ENCODE peak calls at places on chromosomes 3 and 15, in six cellular contexts. M is neuronal stem cell, Y is mesendoderm, K is H9, F is trophoblast cell, X is mesenchymal stem cell. L is an unnamed sample.

GRCh38 chr15:39247574-39247973 is 333.3 kb upstream of the THBS1 start:
- DNase-seq in Y (no peak), K (no peak), M (no peak), X (no peak), F (no peak), L (peak)

GRCh38 chr3:143226678-143227291 is 107.2 kb downstream of the CHST2 start:
- DNase-seq in F (no peak), M (no peak), K (no peak), X (no peak), Y (no peak), L (no peak)

GRCh38 chr3:58441514-58442450 is 8.2 kb upstream of the PDHB start:
- DNase-seq in M (no peak), K (no peak), F (no peak), Y (peak), X (no peak), L (no peak)

GRCh38 chr3:197137741-197138140 is 108.1 kb upstream of the MELTF start:
- DNase-seq in M (no peak), Y (no peak), X (no peak), F (no peak), K (no peak), L (no peak)

GRCh38 chr15:93656041-93656440 is 567.0 kb upstream of the RGMA start:
- DNase-seq in Y (no peak), K (no peak), F (no peak), X (no peak), M (no peak), L (no peak)

GRCh38 chr3:52221563-52222318 is 3.7 kb downstream of the TLR9 start:
- DNase-seq in M (no peak), X (no peak), F (no peak), Y (no peak), K (peak), L (no peak)

GRCh38 chr3:87247086-87247781 is 20.1 kb downstream of the CHMP2B start:
- DNase-seq in X (no peak), F (no peak), Y (no peak), M (no peak), K (no peak), L (no peak)

GRCh38 chr15:98621021-98621420 is 27.3 kb upstream of the IGF1R start:
- DNase-seq in Y (no peak), K (no peak), M (no peak), F (no peak), X (no peak), L (no peak)

GRCh38 chr15:42591238-42591936 is 16.0 kb downstream of the STARD9 start:
- DNase-seq in F (no peak), X (peak), Y (peak), M (no peak), K (no peak), L (peak)

GRCh38 chr3:125055913-125056705 is at the start of gene HEG1:
- DNase-seq in Y (peak), X (peak), K (peak), M (peak), F (peak), L (peak)

GRCh38 chr3:15460891-15461524 is 33.6 kb downstream of the EAF1 start:
- DNase-seq in Y (no peak), F (no peak), M (no peak), K (no peak), X (no peak), L (no peak)

GRCh38 chr15:50148362-50148963 is 29.4 kb upstream of the ATP8B4 start:
- DNase-seq in Y (peak), K (peak), F (peak), M (peak), X (peak), L (peak)

GRCh38 chr3:124834723-124835718 is 52.1 kb downstream of the ITGB5 start:
- DNase-seq in M (no peak), X (peak), Y (peak), F (peak), K (peak), L (peak)

GRCh38 chr3:185720326-185720725 is 104.5 kb downstream of the IGF2BP2 start:
- DNase-seq in X (no peak), Y (no peak), K (no peak), F (no peak), M (no peak), L (no peak)

GRCh38 chr3:56205406-56205805 is 262.9 kb downstream of the ERC2 start:
- DNase-seq in X (no peak), F (no peak), K (no peak), Y (no peak), M (no peak), L (no peak)

GRCh38 chr3:11245827-11246662 is 26.2 kb upstream of the ATG7 start:
- DNase-seq in F (no peak), K (no peak), Y (peak), M (no peak), X (no peak), L (no peak)

DNA sequence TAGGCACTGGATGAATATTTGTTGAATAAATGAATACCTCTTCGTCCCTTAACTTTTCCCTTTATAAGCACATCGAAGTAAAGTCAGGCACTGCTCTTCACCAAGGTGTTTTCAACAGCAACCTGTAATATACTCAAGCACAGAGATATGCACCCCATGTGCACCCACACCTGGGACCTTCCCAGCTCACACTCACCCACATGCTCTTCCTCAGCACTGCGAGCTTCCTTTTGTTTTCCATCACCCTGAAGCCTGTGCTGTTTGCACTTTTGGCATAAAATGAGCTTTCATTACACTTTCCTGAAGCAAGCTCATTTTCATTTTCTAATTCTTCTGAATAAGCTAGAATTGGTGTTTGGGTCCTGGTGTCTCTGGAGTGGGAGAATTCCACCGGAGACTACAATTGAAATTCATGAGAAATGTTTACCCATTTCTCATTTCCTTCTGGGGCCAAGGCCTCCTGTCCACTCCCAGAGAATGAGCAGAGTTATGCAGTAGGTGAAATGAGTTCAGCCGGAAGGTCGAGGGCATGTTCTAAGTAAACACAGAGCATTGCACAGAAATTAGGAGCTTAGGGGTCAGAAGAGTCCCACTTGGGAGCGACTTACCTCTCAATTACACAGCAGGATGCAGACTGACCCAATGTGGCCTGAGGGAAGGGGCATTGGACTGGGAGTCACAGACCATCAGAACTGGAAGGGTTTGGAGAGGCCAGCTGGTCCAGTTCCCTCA is 15.0 kb downstream of the MASP1 start:
- DNase-seq in X (no peak), F (no peak), Y (no peak), K (no peak), M (no peak), L (no peak)
- H2AK5ac ChIP-seq in X (no peak), F (no peak), Y (no peak), K (no peak), M (peak), L (peak)

DNA sequence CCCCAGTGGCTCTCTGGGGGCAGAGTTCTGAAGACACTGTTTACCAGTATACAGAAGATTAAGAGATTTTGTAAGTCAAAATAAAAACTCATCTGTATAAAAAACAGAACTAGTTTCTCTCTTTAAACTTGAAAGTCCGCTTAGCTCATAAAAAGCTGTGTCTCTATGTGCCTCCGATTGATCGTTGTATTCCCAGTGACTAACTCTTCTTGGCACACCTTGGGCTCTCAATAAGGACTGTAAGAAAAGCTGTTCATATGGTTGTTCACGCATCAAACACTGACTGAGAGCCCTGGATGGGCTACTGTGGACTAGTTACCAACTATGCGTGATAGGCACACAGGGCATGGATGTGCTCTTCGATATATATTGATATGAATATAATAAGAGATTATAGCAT is 107.9 kb downstream of the P3H2 start:
- DNase-seq in F (no peak), Y (no peak), X (no peak), M (no peak), K (no peak), L (no peak)
- H2AK5ac ChIP-seq in F (peak), Y (peak), X (peak), M (no peak), K (no peak), L (peak)

GRCh38 chr3:42652251-42652610 is 1.3 kb upstream of the ZBTB47 start:
- DNase-seq in K (peak), M (no peak), Y (no peak), F (no peak), X (no peak), L (no peak)

GRCh38 chr3:42652611-42653302 is 740 bp upstream of the ZBTB47 start:
- DNase-seq in X (peak), M (no peak), F (peak), K (peak), Y (peak), L (peak)

GRCh38 chr3:42649783-42650182 is 3.7 kb upstream of the ZBTB47 start:
- DNase-seq in K (no peak), F (no peak), Y (no peak), X (no peak), M (no peak), L (no peak)

GRCh38 chr3:42653303-42653559 is 266 bp upstream of the ZBTB47 start:
- DNase-seq in M (no peak), F (no peak), K (no peak), X (peak), Y (no peak), L (no peak)

DNA sequence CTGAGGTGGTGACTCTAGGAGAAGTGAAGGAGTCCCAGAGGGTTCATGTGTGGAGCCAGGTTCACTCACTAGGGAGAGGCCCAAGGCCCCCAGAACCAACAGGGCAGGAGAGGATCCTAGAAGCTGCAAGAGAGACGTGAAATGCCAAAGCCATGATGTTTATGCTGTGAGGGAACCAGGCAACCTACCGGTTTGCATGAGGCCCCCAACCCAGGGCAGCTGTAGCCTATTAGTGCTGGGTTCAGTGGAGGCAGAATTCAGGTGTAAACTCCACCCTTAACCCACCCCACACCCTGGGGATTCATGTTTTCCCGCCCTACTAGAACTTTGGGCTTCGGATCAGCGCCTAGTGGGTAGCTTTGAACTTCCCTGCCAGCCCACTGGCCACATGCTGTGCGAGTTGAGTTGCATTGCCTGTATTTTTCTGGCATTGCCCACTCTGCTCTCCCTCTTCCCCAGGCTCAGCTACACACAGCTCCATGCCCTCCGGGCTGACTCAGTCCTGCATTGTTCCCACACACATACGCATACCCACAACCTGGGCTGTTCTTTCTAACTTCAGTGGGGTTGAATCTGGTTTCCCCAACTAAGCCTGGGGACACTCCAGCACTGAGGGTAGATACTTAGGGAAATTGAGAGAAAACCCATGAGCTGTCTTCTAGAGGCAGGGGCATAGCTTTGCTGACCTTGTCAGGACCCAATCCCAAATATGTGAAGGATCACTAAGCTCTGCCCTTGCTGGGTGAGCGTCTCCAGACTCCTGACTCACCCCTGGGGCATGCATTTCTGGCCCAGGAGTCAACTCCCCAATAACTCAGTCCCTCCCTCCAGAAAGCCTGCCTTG is 2.0 kb upstream of the ZBTB47 start:
- DNase-seq in X (peak), K (peak), M (no peak), Y (peak), F (no peak), L (peak)
- H2AK5ac ChIP-seq in X (peak), K (no peak), M (peak), Y (no peak), F (no peak), L (peak)

DNA sequence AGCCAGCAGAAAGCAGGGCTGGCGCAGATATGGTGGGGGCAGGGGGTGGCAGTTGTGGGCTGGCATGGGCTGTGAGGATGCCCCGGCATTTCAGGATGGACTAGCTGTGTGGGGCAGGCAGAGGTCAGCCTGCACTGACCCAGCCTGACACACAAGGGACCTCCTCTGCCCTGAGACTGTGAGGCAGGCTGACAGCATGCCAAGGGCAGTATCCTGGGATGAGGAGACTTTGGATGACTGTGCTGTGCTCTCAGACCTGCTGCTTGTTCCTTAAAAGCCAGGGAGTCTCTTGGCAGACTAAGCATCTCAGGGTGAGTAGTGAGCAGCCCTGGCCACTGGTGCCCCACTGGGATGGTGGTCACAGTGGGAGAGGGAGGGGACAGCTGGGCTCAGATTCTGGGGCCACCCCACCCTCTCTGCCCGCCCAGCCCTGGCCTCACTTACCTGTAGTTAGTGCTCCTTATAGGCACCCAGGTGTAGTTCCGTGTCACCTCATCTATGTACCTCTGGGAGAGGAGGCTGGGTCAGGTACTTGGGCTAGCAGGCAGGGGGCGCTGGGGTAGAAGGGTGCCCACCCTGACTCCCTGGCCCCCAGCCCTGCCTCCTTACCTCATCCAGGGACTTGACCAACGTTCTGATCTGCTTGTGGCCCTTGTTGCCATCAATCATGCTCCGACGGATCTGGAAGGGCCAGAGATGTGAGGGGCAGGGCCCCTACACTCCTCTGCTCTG is 16.0 kb upstream of the TMEM115 start:
- DNase-seq in F (no peak), X (no peak), M (no peak), Y (no peak), K (peak), L (no peak)
- H2AK5ac ChIP-seq in F (no peak), X (no peak), M (peak), Y (no peak), K (no peak), L (no peak)

GRCh38 chr15:45165536-45165935 is 22.2 kb downstream of the SHF start:
- DNase-seq in X (no peak), F (no peak), Y (no peak), K (no peak), M (no peak), L (no peak)
- H2AK5ac ChIP-seq in X (peak), F (no peak), Y (no peak), K (no peak), M (peak), L (peak)

GRCh38 chr15:43987924-43988323 is 161.1 kb downstream of the WDR76 start:
- DNase-seq in X (no peak), F (no peak), K (no peak), M (no peak), Y (no peak), L (no peak)
- H2AK5ac ChIP-seq in X (no peak), F (no peak), K (no peak), M (no peak), Y (no peak), L (no peak)

GRCh38 chr3:53273271-53273670 is 17.4 kb upstream of the TKT start:
- DNase-seq in F (no peak), K (no peak), Y (no peak), M (no peak), X (no peak), L (no peak)
- H2AK5ac ChIP-seq in F (peak), K (no peak), Y (peak), M (peak), X (peak), L (peak)

DNA sequence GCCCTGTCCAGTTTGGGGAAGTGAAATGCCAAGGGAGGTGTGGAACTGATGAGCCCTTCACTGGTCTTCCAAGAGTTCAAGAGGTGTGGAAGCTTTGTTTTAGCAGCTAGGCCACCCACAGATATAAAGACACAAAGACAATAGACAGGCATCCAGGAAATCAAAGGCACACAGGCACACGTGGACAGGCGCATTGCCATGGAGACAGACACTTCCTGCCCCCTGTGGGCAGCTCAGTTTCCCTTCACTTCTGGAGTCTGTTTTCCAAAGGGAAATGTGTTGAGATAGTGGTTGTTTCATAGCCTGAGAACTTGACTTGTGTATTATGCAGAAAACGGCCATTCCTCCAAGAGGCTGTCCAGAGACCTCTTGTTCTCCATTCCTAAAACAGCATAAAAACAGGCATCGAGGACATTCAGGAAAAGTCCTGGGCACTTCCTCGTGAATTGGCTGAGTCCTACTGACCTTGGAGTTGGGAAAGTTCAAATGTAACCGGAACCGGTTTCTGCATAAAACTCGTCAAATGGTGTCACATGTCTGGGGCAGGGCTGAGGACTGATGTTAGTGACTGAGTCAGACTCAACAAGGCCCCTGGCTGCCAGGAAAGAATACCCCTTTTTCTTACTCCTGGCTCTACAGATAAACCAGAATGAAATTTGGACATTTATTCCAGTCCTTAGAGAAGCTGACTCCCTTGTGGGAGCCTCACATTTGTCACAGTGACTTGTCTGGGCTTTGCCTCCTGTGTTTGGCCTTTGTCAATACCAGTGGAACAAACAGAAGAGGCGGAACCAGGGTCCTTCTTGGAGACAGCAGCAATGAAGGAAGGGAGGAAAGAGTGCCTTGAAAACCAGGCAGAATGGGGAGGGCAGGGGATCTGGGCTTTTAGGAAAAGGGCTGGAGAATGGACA is 1.3 kb downstream of the ALPK3 start:
- DNase-seq in K (peak), M (peak), F (no peak), Y (peak), X (peak), L (peak)
- H2AK5ac ChIP-seq in K (no peak), M (no peak), F (peak), Y (peak), X (no peak), L (no peak)

L was measured in IMR-90.